ENCODE peak calls at places on chromosomes 16 and 17, in seven cellular contexts. One of them, this sample, is unnamed.

GRCh38 chr16:425740-426114 is 278 bp downstream of the RAB11FIP3 start:
- DNase-seq in PC-3: no peak
- DNase-seq in T-helper 1 cell: peak
- DNase-seq in GM04503: no peak
- DNase-seq in Kasumi-1: no peak
- DNase-seq in omental fat pad: no peak
- DNase-seq in neural progenitor cell: peak
- DNase-seq in this sample: no peak

GRCh38 chr17:69103557-69104233 is 38.0 kb downstream of the ABCA6 start:
- DNase-seq in PC-3: no peak
- DNase-seq in GM04503: no peak
- DNase-seq in Kasumi-1: no peak
- DNase-seq in omental fat pad: no peak
- DNase-seq in neural progenitor cell: no peak
- DNase-seq in T-helper 1 cell: no peak
- DNase-seq in this sample: no peak

GRCh38 chr16:20952144-20952797 is 51.7 kb downstream of the LYRM1 start:
- DNase-seq in T-helper 1 cell: no peak
- DNase-seq in Kasumi-1: no peak
- DNase-seq in neural progenitor cell: no peak
- DNase-seq in GM04503: no peak
- DNase-seq in omental fat pad: no peak
- DNase-seq in PC-3: peak
- DNase-seq in this sample: no peak

GRCh38 chr17:71461504-71462197 is 659.2 kb upstream of the SOX9 start:
- DNase-seq in omental fat pad: no peak
- DNase-seq in T-helper 1 cell: no peak
- DNase-seq in GM04503: no peak
- DNase-seq in PC-3: no peak
- DNase-seq in neural progenitor cell: peak
- DNase-seq in Kasumi-1: no peak
- DNase-seq in this sample: no peak

GRCh38 chr16:50244504-50245416 is 21.6 kb upstream of the ADCY7 start:
- DNase-seq in neural progenitor cell: peak
- DNase-seq in Kasumi-1: no peak
- DNase-seq in GM04503: no peak
- DNase-seq in T-helper 1 cell: no peak
- DNase-seq in PC-3: peak
- DNase-seq in omental fat pad: no peak
- DNase-seq in this sample: peak

GRCh38 chr16:57649846-57650245 is 18.3 kb upstream of the ADGRG3 start:
- DNase-seq in neural progenitor cell: no peak
- DNase-seq in GM04503: no peak
- DNase-seq in T-helper 1 cell: no peak
- DNase-seq in Kasumi-1: no peak
- DNase-seq in PC-3: no peak
- DNase-seq in omental fat pad: no peak
- DNase-seq in this sample: no peak

GRCh38 chr17:54867634-54868033 is 33.0 kb upstream of the TOM1L1 start:
- DNase-seq in GM04503: no peak
- DNase-seq in Kasumi-1: no peak
- DNase-seq in neural progenitor cell: no peak
- DNase-seq in omental fat pad: no peak
- DNase-seq in PC-3: peak
- DNase-seq in T-helper 1 cell: no peak
- DNase-seq in this sample: no peak

GRCh38 chr17:42774066-42774750 is 959 bp downstream of the VPS25 start:
- DNase-seq in PC-3: peak
- DNase-seq in T-helper 1 cell: no peak
- DNase-seq in omental fat pad: no peak
- DNase-seq in Kasumi-1: no peak
- DNase-seq in GM04503: no peak
- DNase-seq in neural progenitor cell: no peak
- DNase-seq in this sample: peak

GRCh38 chr17:38598536-38598935 is 7.2 kb downstream of the SRCIN1 start:
- DNase-seq in omental fat pad: no peak
- DNase-seq in Kasumi-1: peak
- DNase-seq in T-helper 1 cell: no peak
- DNase-seq in neural progenitor cell: peak
- DNase-seq in PC-3: peak
- DNase-seq in GM04503: peak
- DNase-seq in this sample: peak

This sample was measured in MCF 10A.